ENCODE peak calls at places on chromosomes 13 and 19, in eight cellular contexts. J is progenitor cell of endocrine pancreas, S is lung, W is brain microvascular endothelial cell, F is omental fat pad, X is mucosa of descending colon, A is upper lobe of right lung, R is astrocyte of the spinal cord. L is an unnamed sample.

GRCh38 chr13:94825507-94825906 is 113.2 kb upstream of the SOX21 start:
- DNase-seq in J (no peak), S (peak; percentile 41), W (no peak), F (no peak), X (no peak), A (no peak), R (peak; percentile 44), L (peak; percentile 44)

GRCh38 chr13:20772401-20773131 is 1.2 kb downstream of the EEF1AKMT1 start:
- DNase-seq in J (no peak), S (no peak), W (no peak), F (no peak), X (no peak), A (no peak), R (no peak), L (no peak)

GRCh38 chr19:33332248-33332647 is 29.9 kb upstream of the CEBPA start:
- DNase-seq in J (no peak), S (no peak), W (no peak), F (no peak), X (no peak), A (no peak), R (no peak), L (no peak)

GRCh38 chr19:38047048-38047435 is 140.0 kb downstream of the SIPA1L3 start:
- DNase-seq in J (no peak), S (no peak), W (no peak), F (no peak), X (no peak), A (no peak), R (no peak), L (no peak)

GRCh38 chr13:102799544-102800144 is 725 bp downstream of the BIVM start:
- DNase-seq in J (peak; percentile 26), S (peak; percentile 31), W (peak; percentile 14), F (no peak), X (peak; percentile 61), A (peak; percentile 75), R (peak; percentile 21), L (peak; percentile 60)

GRCh38 chr19:12948597-12949362 is 3.1 kb downstream of the RAD23A start:
- DNase-seq in J (no peak), S (no peak), W (no peak), F (no peak), X (no peak), A (no peak), R (no peak), L (no peak)

GRCh38 chr19:48145596-48146254 is 24.4 kb downstream of the LIG1 start:
- DNase-seq in J (no peak), S (no peak), W (no peak), F (no peak), X (no peak), A (no peak), R (no peak), L (no peak)

GRCh38 chr19:41552558-41552957 is 23.4 kb upstream of the CEACAM21 start:
- DNase-seq in J (no peak), S (no peak), W (no peak), F (no peak), X (no peak), A (no peak), R (no peak), L (no peak)

GRCh38 chr19:28037186-28037585 is 1175.8 kb downstream of the UQCRFS1 start:
- DNase-seq in J (no peak), S (no peak), W (no peak), F (no peak), X (no peak), A (no peak), R (no peak), L (no peak)

GRCh38 chr19:12884926-12885748 is 1.9 kb downstream of the KLF1 start:
- DNase-seq in J (peak; percentile 79), S (peak; percentile 90), W (peak; percentile 18), F (no peak), X (peak; percentile 97), A (peak; percentile 95), R (peak; percentile 23), L (peak; percentile 55)

GRCh38 chr19:38684078-38684861 is 36.8 kb downstream of the ACTN4 start:
- DNase-seq in J (no peak), S (peak; percentile 68), W (peak; percentile 70), F (no peak), X (peak; percentile 91), A (peak; percentile 79), R (peak; percentile 95), L (no peak)

GRCh38 chr13:78759704-78760103 is 100.7 kb upstream of the OBI1 start:
- DNase-seq in J (no peak), S (no peak), W (no peak), F (no peak), X (no peak), A (no peak), R (no peak), L (no peak)

GRCh38 chr13:90717451-90717936 is 630.0 kb upstream of the MIR17HG start:
- DNase-seq in J (no peak), S (no peak), W (peak; percentile 40), F (no peak), X (no peak), A (no peak), R (peak; percentile 86), L (no peak)

GRCh38 chr19:48739835-48740704 is at the start of gene RASIP1:
- DNase-seq in J (no peak), S (peak; percentile 57), W (no peak), F (no peak), X (no peak), A (no peak), R (no peak), L (no peak)

GRCh38 chr19:45952691-45953505 is 20.8 kb downstream of the NOVA2 start:
- DNase-seq in J (peak; percentile 70), S (no peak), W (peak; percentile 7), F (no peak), X (no peak), A (no peak), R (peak; percentile 22), L (peak; percentile 66)

GRCh38 chr13:73110814-73111213 is 52.0 kb downstream of the KLF5 start:
- DNase-seq in J (no peak), S (no peak), W (no peak), F (no peak), X (no peak), A (no peak), R (no peak), L (no peak)

GRCh38 chr13:26601669-26602068 is 44.2 kb downstream of the WASF3 start:
- DNase-seq in J (no peak), S (no peak), W (peak; percentile 43), F (no peak), X (no peak), A (no peak), R (no peak), L (no peak)

GRCh38 chr19:35249146-35249847 is 495 bp downstream of the LSR start:
- DNase-seq in J (no peak), S (peak; percentile 34), W (no peak), F (no peak), X (no peak), A (peak; percentile 63), R (no peak), L (no peak)

GRCh38 chr19:37977992-37978391 is 71.0 kb downstream of the SIPA1L3 start:
- DNase-seq in J (no peak), S (no peak), W (peak; percentile 94), F (no peak), X (no peak), A (peak; percentile 49), R (peak; percentile 85), L (no peak)

GRCh38 chr19:29812881-29813275 is 1.1 kb downstream of the CCNE1 start:
- DNase-seq in J (no peak), S (no peak), W (no peak), F (no peak), X (no peak), A (no peak), R (no peak), L (no peak)

GRCh38 chr19:29811125-29812079 is at the start of gene CCNE1:
- DNase-seq in J (peak; percentile 91), S (peak; percentile 91), W (peak; percentile 74), F (peak; percentile 76), X (peak; percentile 95), A (peak; percentile 97), R (peak; percentile 80), L (peak; percentile 94)

GRCh38 chr19:29810504-29810871 is 1.3 kb upstream of the CCNE1 start:
- DNase-seq in J (no peak), S (no peak), W (peak; percentile 5), F (no peak), X (no peak), A (no peak), R (no peak), L (no peak)

GRCh38 chr19:29813665-29814064 is 1.9 kb downstream of the CCNE1 start:
- DNase-seq in J (no peak), S (no peak), W (no peak), F (no peak), X (no peak), A (no peak), R (no peak), L (no peak)

GRCh38 chr19:29812080-29812880 is 489 bp downstream of the CCNE1 start:
- DNase-seq in J (peak; percentile 28), S (no peak), W (no peak), F (no peak), X (peak; percentile 66), A (peak; percentile 66), R (no peak), L (peak; percentile 45)
- TF ChIP-seq CTCF in J (no peak), S (no peak), W (no peak), F (no peak), X (no peak), A (no peak), R (no peak), L (no peak)

DNA sequence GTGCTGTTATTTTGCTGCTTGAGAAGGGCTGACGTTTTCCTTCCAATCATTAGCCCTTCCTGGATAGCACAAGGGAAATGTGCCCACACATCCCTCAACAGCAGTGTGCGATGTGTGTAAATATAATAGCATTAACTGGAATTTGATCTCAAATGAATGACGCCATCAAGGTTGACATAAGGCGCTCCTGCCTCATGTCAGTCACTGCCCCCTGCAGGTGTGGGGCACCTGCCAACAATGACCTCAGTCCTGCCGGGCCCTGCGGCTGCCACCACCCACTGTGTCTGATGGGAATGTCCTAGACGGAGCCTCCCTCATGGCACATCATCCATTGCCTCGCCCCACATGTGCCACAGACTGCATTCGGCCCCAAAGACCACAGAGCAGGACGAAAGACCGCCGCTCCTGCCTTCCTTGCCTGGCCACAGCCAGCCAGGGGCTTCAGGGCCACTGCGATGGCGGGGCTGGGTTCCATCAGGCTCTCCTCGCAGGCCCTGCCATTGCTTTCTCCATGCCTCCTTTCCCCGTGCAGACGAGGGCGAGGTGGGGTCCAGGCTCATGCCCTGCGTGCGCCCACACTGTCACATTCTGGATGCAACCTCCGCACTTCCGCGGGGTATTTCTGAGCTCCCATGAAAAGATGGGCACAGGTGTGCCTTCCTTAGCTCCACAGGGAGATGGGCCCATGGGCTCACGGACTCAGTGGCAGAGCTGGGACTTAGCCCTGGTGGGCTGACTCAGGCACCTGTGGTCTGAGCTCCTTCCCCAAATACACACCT is 146.7 kb downstream of the SOX1 start:
- DNase-seq in J (no peak), S (peak; percentile 43), W (no peak), F (no peak), X (peak; percentile 79), A (peak; percentile 81), R (no peak), L (no peak)
- TF ChIP-seq CTCF in J (no peak), S (no peak), W (no peak), F (no peak), X (peak; percentile 13), A (no peak), R (no peak), L (no peak)

GRCh38 chr19:30085394-30085793 is 143.4 kb downstream of the URI1 start:
- DNase-seq in J (no peak), S (no peak), W (no peak), F (no peak), X (peak; percentile 25), A (peak; percentile 47), R (no peak), L (no peak)
- TF ChIP-seq CTCF in J (no peak), S (no peak), W (no peak), F (no peak), X (no peak), A (no peak), R (no peak), L (no peak)

GRCh38 chr13:48068036-48068435 is 26.9 kb downstream of the MED4 start:
- DNase-seq in J (no peak), S (no peak), W (no peak), F (no peak), X (no peak), A (no peak), R (no peak), L (no peak)
- TF ChIP-seq CTCF in J (no peak), S (no peak), W (peak; percentile 14), F (no peak), X (no peak), A (no peak), R (no peak), L (no peak)

L was measured in mesothelial cell of epicardium.